ENCODE peak calls at places on chromosomes 7 and 10, in eight cellular contexts. B, E, T, S, N, C, A and R are unnamed samples. For H3K4me1, the result is how much of the 10 kb centered on the place peaks cover.

GRCh38 chr10:47288916-47289495 is 11.0 kb upstream of the GDF10 start:
- DNase-seq in B (no peak), E (no peak), T (no peak), S (no peak), N (no peak), C (no peak), A (no peak), R (no peak)

GRCh38 chr10:116699049-116699782 is 43.1 kb downstream of the HSPA12A start:
- DNase-seq in B (no peak), E (no peak), T (no peak), S (no peak), N (no peak), C (no peak), A (no peak), R (no peak)

GRCh38 chr7:23235688-23236280 is 10.8 kb upstream of the GPNMB start:
- DNase-seq in B (no peak), E (no peak), T (peak), S (no peak), N (peak), C (peak), A (no peak), R (peak)

GRCh38 chr10:5563237-5563961 is 38.6 kb downstream of the CALML3 start:
- DNase-seq in B (peak), E (peak), T (no peak), S (no peak), N (no peak), C (no peak), A (peak), R (no peak)

GRCh38 chr7:145862212-145862611 is 254.4 kb upstream of the CNTNAP2 start:
- DNase-seq in B (no peak), E (no peak), T (no peak), S (no peak), N (no peak), C (no peak), A (no peak), R (no peak)

GRCh38 chr7:148265896-148266295 is 324.7 kb upstream of the C7orf33 start:
- DNase-seq in B (no peak), E (no peak), T (no peak), S (no peak), N (no peak), C (no peak), A (no peak), R (no peak)

GRCh38 chr10:21919906-21920305 is 83.6 kb downstream of the DNAJC1 start:
- DNase-seq in B (no peak), E (no peak), T (no peak), S (no peak), N (no peak), C (no peak), A (no peak), R (no peak)

GRCh38 chr10:75430000-75430763 is 1.2 kb upstream of the LRMDA start:
- DNase-seq in B (no peak), E (peak), T (peak), S (peak), N (no peak), C (peak), A (peak), R (no peak)

GRCh38 chr7:55792048-55792447 is 70.5 kb downstream of the SEPTIN14 start:
- DNase-seq in B (no peak), E (no peak), T (no peak), S (no peak), N (no peak), C (no peak), A (no peak), R (no peak)

GRCh38 chr7:136997735-136998134 is 129.3 kb downstream of the CHRM2 start:
- DNase-seq in B (no peak), E (no peak), T (no peak), S (no peak), N (peak), C (no peak), A (no peak), R (no peak)

GRCh38 chr7:11341285-11341944 is 367.7 kb downstream of the PHF14 start:
- DNase-seq in B (peak), E (no peak), T (no peak), S (no peak), N (peak), C (peak), A (no peak), R (no peak)

GRCh38 chr10:128095023-128095752 is 31.0 kb downstream of the MKI67 start:
- DNase-seq in B (no peak), E (peak), T (no peak), S (no peak), N (no peak), C (no peak), A (no peak), R (no peak)

GRCh38 chr7:130149575-130150139 is 55.5 kb downstream of the TMEM209 start:
- DNase-seq in B (no peak), E (peak), T (no peak), S (peak), N (no peak), C (no peak), A (no peak), R (no peak)

GRCh38 chr7:39882148-39882784 is 67.8 kb upstream of the CDK13 start:
- DNase-seq in B (no peak), E (no peak), T (no peak), S (no peak), N (no peak), C (no peak), A (no peak), R (no peak)

GRCh38 chr7:2087744-2088143 is 145.0 kb downstream of the MAD1L1 start:
- DNase-seq in B (no peak), E (no peak), T (no peak), S (no peak), N (no peak), C (no peak), A (no peak), R (no peak)

GRCh38 chr10:132748545-132749427 is 37.2 kb downstream of the NKX6-2 start:
- DNase-seq in B (no peak), E (no peak), T (no peak), S (no peak), N (no peak), C (no peak), A (no peak), R (no peak)

GRCh38 chr7:122364761-122365280 is 60.3 kb upstream of the FEZF1 start:
- DNase-seq in B (no peak), E (no peak), T (no peak), S (no peak), N (no peak), C (no peak), A (no peak), R (no peak)

GRCh38 chr10:14535497-14536199 is 204.9 kb upstream of the FRMD4A start:
- DNase-seq in B (no peak), E (no peak), T (no peak), S (no peak), N (no peak), C (no peak), A (no peak), R (no peak)

GRCh38 chr10:3805791-3806381 is 20.9 kb upstream of the KLF6 start:
- DNase-seq in B (no peak), E (peak), T (peak), S (no peak), N (peak), C (peak), A (no peak), R (no peak)
- H3K4me1 ChIP-seq in B (under half), E (half or more), T (half or more), S (half or more), N (under half), C (under half), A (under half), R (under half)

GRCh38 chr10:110206988-110207804 is at the start of gene MXI1:
- DNase-seq in B (peak), E (peak), T (peak), S (peak), N (peak), C (peak), A (peak), R (no peak)
- TF ChIP-seq CTCF in B (no peak), E (no peak), T (no peak), S (no peak), N (no peak), C (no peak), A (no peak), R (no peak)

GRCh38 chr7:24829787-24830186 is 72.5 kb upstream of the GSDME start:
- DNase-seq in B (no peak), E (no peak), T (no peak), S (no peak), N (no peak), C (no peak), A (no peak), R (no peak)

GRCh38 chr7:24828871-24829661 is 71.8 kb upstream of the GSDME start:
- DNase-seq in B (peak), E (no peak), T (no peak), S (no peak), N (no peak), C (no peak), A (no peak), R (no peak)

GRCh38 chr7:24827589-24827988 is 70.3 kb upstream of the GSDME start:
- DNase-seq in B (no peak), E (no peak), T (no peak), S (no peak), N (no peak), C (no peak), A (no peak), R (no peak)

GRCh38 chr7:24831240-24831639 is 74.0 kb upstream of the GSDME start:
- DNase-seq in B (no peak), E (no peak), T (no peak), S (no peak), N (peak), C (no peak), A (no peak), R (no peak)

GRCh38 chr7:24830440-24831050 is 73.3 kb upstream of the GSDME start:
- DNase-seq in B (no peak), E (no peak), T (no peak), S (no peak), N (no peak), C (no peak), A (no peak), R (no peak)
- H3K4me1 ChIP-seq in B (under half), E (under half), T (under half), S (under half), N (under half), C (under half), A (under half), R (under half)

DNA sequence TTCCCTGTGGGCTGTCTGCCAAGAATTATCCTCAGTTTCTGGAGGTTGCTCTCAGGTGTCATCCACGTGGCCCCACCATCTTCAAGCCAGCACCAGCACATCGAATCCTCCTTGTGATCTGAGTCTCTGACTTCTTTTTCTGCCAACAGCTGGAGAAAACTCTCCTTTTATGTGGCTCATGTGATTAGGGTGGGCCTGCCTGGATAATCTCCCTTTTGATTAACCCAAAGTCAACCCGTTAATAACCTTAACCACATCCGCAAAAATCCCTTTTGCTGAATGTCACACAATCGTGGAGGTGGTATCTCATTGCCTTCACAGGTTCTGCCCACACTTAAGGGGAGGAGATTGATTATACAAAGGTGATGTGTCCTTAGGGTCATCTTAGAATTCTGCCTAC is 73.8 kb downstream of the LRGUK start:
- DNase-seq in B (no peak), E (no peak), T (no peak), S (no peak), N (no peak), C (no peak), A (no peak), R (no peak)
- TF ChIP-seq CTCF in B (no peak), E (no peak), T (no peak), S (no peak), N (no peak), C (no peak), A (no peak), R (no peak)

GRCh38 chr10:79115302-79115701 is 46.5 kb downstream of the ZMIZ1 start:
- DNase-seq in B (no peak), E (no peak), T (no peak), S (no peak), N (no peak), C (no peak), A (no peak), R (no peak)

GRCh38 chr10:79111427-79111826 is 42.7 kb downstream of the ZMIZ1 start:
- DNase-seq in B (no peak), E (no peak), T (no peak), S (peak), N (peak), C (no peak), A (no peak), R (no peak)

GRCh38 chr10:79112898-79113431 is 44.2 kb downstream of the ZMIZ1 start:
- DNase-seq in B (peak), E (no peak), T (no peak), S (no peak), N (peak), C (no peak), A (peak), R (peak)

GRCh38 chr10:79111846-79112614 is 43.3 kb downstream of the ZMIZ1 start:
- DNase-seq in B (peak), E (no peak), T (peak), S (no peak), N (no peak), C (no peak), A (peak), R (no peak)

DNA sequence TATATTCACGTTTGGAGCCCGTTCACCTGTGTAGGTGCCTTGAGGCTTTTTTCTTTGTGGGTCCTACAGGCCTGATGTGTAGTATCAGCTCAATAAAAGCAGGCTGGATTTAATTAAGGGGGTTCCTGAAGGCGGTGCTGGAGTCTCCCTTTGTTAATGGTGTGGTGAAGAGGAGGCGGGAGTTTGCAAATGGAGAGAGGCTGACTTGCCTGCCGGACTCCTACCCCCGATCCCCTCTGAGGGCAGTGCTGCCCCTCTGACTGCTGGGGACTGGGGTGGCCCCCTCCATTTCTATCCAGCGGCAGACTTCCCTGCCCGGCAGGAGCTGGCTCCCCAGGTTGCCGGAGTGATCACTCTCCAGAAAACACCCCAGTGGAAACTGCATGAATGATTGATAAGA is 45.1 kb downstream of the ZMIZ1 start:
- DNase-seq in B (no peak), E (no peak), T (no peak), S (no peak), N (no peak), C (no peak), A (no peak), R (no peak)
- H3K4me1 ChIP-seq in B (half or more), E (half or more), T (half or more), S (half or more), N (under half), C (under half), A (half or more), R (under half)

GRCh38 chr7:157228864-157229422 is 90.2 kb downstream of the UBE3C start:
- DNase-seq in B (peak), E (no peak), T (no peak), S (no peak), N (peak), C (no peak), A (no peak), R (no peak)
- TF ChIP-seq CTCF in B (peak), E (no peak), T (peak), S (no peak), N (peak), C (no peak), A (no peak), R (no peak)

GRCh38 chr10:119103241-119103640 is 672 bp upstream of the DENND10 start:
- DNase-seq in B (no peak), E (no peak), T (no peak), S (no peak), N (no peak), C (no peak), A (no peak), R (no peak)
- H3K4me1 ChIP-seq in B (under half), E (under half), T (under half), S (under half), N (under half), C (under half), A (under half), R (under half)

GRCh38 chr10:48459270-48460147 is 145.4 kb downstream of the ARHGAP22 start:
- DNase-seq in B (no peak), E (no peak), T (no peak), S (no peak), N (no peak), C (no peak), A (no peak), R (peak)
- TF ChIP-seq CTCF in B (no peak), E (no peak), T (no peak), S (no peak), N (no peak), C (no peak), A (no peak), R (no peak)

GRCh38 chr7:29976265-29976664 is 13.3 kb downstream of the SCRN1 start:
- DNase-seq in B (no peak), E (no peak), T (no peak), S (no peak), N (peak), C (no peak), A (no peak), R (no peak)
- H3K4me1 ChIP-seq in B (under half), E (under half), T (under half), S (under half), N (under half), C (under half), A (under half), R (under half)

GRCh38 chr10:104028146-104028545 is 57.5 kb downstream of the COL17A1 start:
- DNase-seq in B (peak), E (no peak), T (no peak), S (no peak), N (peak), C (peak), A (no peak), R (no peak)
- TF ChIP-seq CTCF in B (peak), E (peak), T (peak), S (no peak), N (peak), C (no peak), A (no peak), R (peak)